ENCODE peak calls at places on chromosomes 16 and 17, in eight cellular contexts. K is T-helper 1 cell; S is Peyer's patch; X is LHCN-M2; D is NCI-H1092; T is NCI-H774; P is hepatocyte; B is effector CD8-positive, alpha-beta T cell. A is an unnamed sample.

GRCh38 chr16:67311607-67312449 is 14.7 kb downstream of the KCTD19 start:
- DNase-seq in X (peak; percentile 99), D (no peak), B (no peak), K (no peak), P (peak; percentile 74), T (no peak), S (no peak), A (peak; percentile 95)

GRCh38 chr16:53600076-53600475 is 97.1 kb upstream of the AKTIP start:
- DNase-seq in K (no peak), D (no peak), X (peak; percentile 7), P (no peak), B (no peak), T (no peak), S (no peak), A (no peak)

GRCh38 chr17:57375770-57376181 is 119.5 kb downstream of the MSI2 start:
- DNase-seq in D (no peak), B (no peak), T (no peak), K (no peak), X (no peak), P (peak; percentile 40), S (no peak), A (no peak)

GRCh38 chr17:4497101-4497824 is 1.4 kb upstream of the SPNS2 start:
- DNase-seq in S (no peak), D (no peak), K (no peak), X (peak; percentile 64), P (no peak), B (no peak), T (no peak), A (peak; percentile 88)

GRCh38 chr16:56861092-56861610 is 3.9 kb upstream of the SLC12A3 start:
- DNase-seq in P (peak; percentile 38), K (no peak), T (no peak), D (no peak), X (no peak), S (no peak), B (no peak), A (no peak)

GRCh38 chr17:14356043-14356637 is 55.3 kb downstream of the HS3ST3B1 start:
- DNase-seq in X (no peak), T (no peak), K (no peak), D (no peak), B (no peak), P (no peak), S (no peak), A (no peak)

GRCh38 chr16:1525871-1526607 is 7.4 kb upstream of the TMEM204 start:
- DNase-seq in B (no peak), S (no peak), P (no peak), X (no peak), T (no peak), D (no peak), K (no peak), A (no peak)

GRCh38 chr17:12842936-12843335 is 53.6 kb downstream of the ARHGAP44 start:
- DNase-seq in K (no peak), X (no peak), S (no peak), D (no peak), P (no peak), B (no peak), T (no peak), A (no peak)

GRCh38 chr17:42240201-42240600 is 36.0 kb downstream of the STAT5B start:
- DNase-seq in B (no peak), S (no peak), X (no peak), T (no peak), K (no peak), D (no peak), P (no peak), A (no peak)

GRCh38 chr17:1907818-1908698 is 78.3 kb downstream of the RPA1 start:
- DNase-seq in T (no peak), X (peak; percentile 5), K (no peak), P (peak; percentile 54), B (no peak), S (no peak), D (no peak), A (peak; percentile 34)

GRCh38 chr17:45777388-45777787 is 6.7 kb upstream of the CRHR1 start:
- DNase-seq in B (no peak), X (no peak), D (no peak), S (no peak), T (no peak), K (no peak), P (no peak), A (no peak)

GRCh38 chr17:19461139-19461538 is 50.1 kb downstream of the RNF112 start:
- DNase-seq in D (no peak), T (no peak), B (no peak), S (no peak), K (no peak), X (no peak), P (no peak), A (no peak)

GRCh38 chr17:72432881-72433280 is 312.1 kb downstream of the SOX9 start:
- DNase-seq in T (no peak), D (no peak), P (no peak), B (no peak), S (no peak), X (no peak), K (no peak), A (no peak)